ENCODE peak calls at places on chromosomes 12 and 14, in five cellular contexts. K is AG04450, A is dermis blood vessel endothelial cell, H is NCI-H2081 treated with DMSO at 0.1 percent for 48 hours, W is endothelial cell. Z is an unnamed sample.

GRCh38 chr12:110266980-110267620 is 13.9 kb upstream of the ATP2A2 start:
- DNase-seq in K (no peak), A (peak; percentile 90), W (no peak), H (peak; percentile 83), Z (no peak)

GRCh38 chr14:67999693-68000384 is 180.3 kb downstream of the RAD51B start:
- DNase-seq in K (no peak), W (no peak), A (peak; percentile 15), H (no peak), Z (no peak)

GRCh38 chr12:5206401-5207175 is 162.9 kb downstream of the KCNA5 start:
- DNase-seq in W (no peak), K (no peak), A (no peak), H (no peak), Z (no peak)

GRCh38 chr12:122452701-122453285 is 30.3 kb upstream of the CLIP1 start:
- DNase-seq in W (no peak), K (no peak), H (no peak), A (no peak), Z (no peak)

GRCh38 chr12:121578230-121579189 is 2.3 kb downstream of the KDM2B start:
- DNase-seq in W (peak; percentile 46), H (no peak), K (no peak), A (peak; percentile 29), Z (no peak)

GRCh38 chr12:238736-239398 is 23.8 kb downstream of the SLC6A13 start:
- DNase-seq in K (no peak), H (no peak), A (no peak), W (no peak), Z (no peak)

GRCh38 chr12:68837215-68837614 is 29.2 kb downstream of the MDM2 start:
- DNase-seq in W (no peak), K (no peak), A (no peak), H (no peak), Z (no peak)

GRCh38 chr12:6925543-6926279 is 2.0 kb upstream of the ATN1 start:
- DNase-seq in A (peak; percentile 85), W (peak; percentile 53), K (peak; percentile 55), H (no peak), Z (no peak)

GRCh38 chr12:123075591-123076171 is 75.2 kb downstream of the PITPNM2 start:
- DNase-seq in H (no peak), K (no peak), W (no peak), A (no peak), Z (no peak)

GRCh38 chr12:128971802-128972201 is 118.5 kb downstream of the GLT1D1 start:
- DNase-seq in W (no peak), A (no peak), H (no peak), K (no peak), Z (no peak)

GRCh38 chr12:47722926-47723631 is 2.2 kb downstream of the ENDOU start:
- DNase-seq in A (no peak), K (no peak), W (no peak), H (no peak), Z (no peak)

GRCh38 chr12:44812062-44812461 is 64.1 kb downstream of the NELL2 start:
- DNase-seq in H (no peak), K (no peak), A (no peak), W (no peak), Z (peak; percentile 38)

GRCh38 chr14:73463411-73463810 is 5.1 kb upstream of the NUMB start:
- DNase-seq in H (no peak), K (peak; percentile 75), W (no peak), A (peak; percentile 78), Z (no peak)

GRCh38 chr14:31465113-31465512 is 7.8 kb upstream of the DTD2 start:
- DNase-seq in W (no peak), K (no peak), A (no peak), H (no peak), Z (no peak)

GRCh38 chr14:104818714-104819161 is 17.8 kb downstream of the ZBTB42 start:
- DNase-seq in H (no peak), W (no peak), K (no peak), A (no peak), Z (no peak)

GRCh38 chr12:111596985-111597730 is 2.0 kb downstream of the ATXN2 start:
- DNase-seq in H (no peak), K (no peak), A (peak; percentile 85), W (peak; percentile 47), Z (peak; percentile 61)